ENCODE peak calls at places on chromosomes 11 and 22, in four cellular contexts. J, M, L and B are unnamed samples. For H3K4me1, the result is how much of the 10 kb centered on the place peaks cover.

GRCh38 chr11:8829556-8829955 is 81.4 kb upstream of the AKIP1 start:
- DNase-seq in J (no peak), M (no peak), L (no peak), B (no peak)

GRCh38 chr22:48798281-48799226 is 1029.1 kb downstream of the BRD1 start:
- DNase-seq in J (no peak), M (no peak), L (no peak), B (no peak)

GRCh38 chr11:130022799-130023198 is 20.2 kb upstream of the PRDM10 start:
- DNase-seq in J (no peak), M (no peak), L (no peak), B (no peak)

GRCh38 chr11:10900686-10901415 is 43.0 kb upstream of the ZBED5 start:
- DNase-seq in J (no peak), M (no peak), L (peak), B (no peak)

GRCh38 chr22:33401291-33401690 is 343.1 kb upstream of the SYN3 start:
- DNase-seq in J (no peak), M (no peak), L (peak), B (no peak)

GRCh38 chr11:123457187-123457770 is 27.2 kb downstream of the GRAMD1B start:
- DNase-seq in J (no peak), M (no peak), L (no peak), B (no peak)

GRCh38 chr11:110564676-110565343 is 135.1 kb downstream of the FDX1 start:
- DNase-seq in J (no peak), M (no peak), L (no peak), B (no peak)

GRCh38 chr11:96964661-96965060 is 574.8 kb downstream of the JRKL start:
- DNase-seq in J (no peak), M (no peak), L (no peak), B (no peak)

GRCh38 chr11:2443406-2443805 is 908 bp downstream of the TRPM5 start:
- DNase-seq in J (no peak), M (no peak), L (no peak), B (no peak)

GRCh38 chr11:113574586-113574985 is 99.4 kb upstream of the DRD2 start:
- DNase-seq in J (no peak), M (no peak), L (no peak), B (no peak)

GRCh38 chr11:99632969-99633368 is 612.2 kb downstream of the CNTN5 start:
- DNase-seq in J (no peak), M (no peak), L (no peak), B (no peak)

GRCh38 chr22:42172385-42173172 is 42.0 kb upstream of the CYP2D6 start:
- DNase-seq in J (no peak), M (peak), L (peak), B (no peak)

GRCh38 chr11:123363556-123363955 is 66.5 kb upstream of the GRAMD1B start:
- DNase-seq in J (no peak), M (no peak), L (no peak), B (no peak)

GRCh38 chr22:26169312-26170111 is at the start of gene SEZ6L:
- DNase-seq in J (no peak), M (peak), L (no peak), B (peak)

GRCh38 chr11:30025396-30026139 is 8.7 kb upstream of the KCNA4 start:
- DNase-seq in J (no peak), M (no peak), L (no peak), B (no peak)

GRCh38 chr22:29126670-29127069 is 53.8 kb downstream of the KREMEN1 start:
- DNase-seq in J (no peak), M (no peak), L (no peak), B (no peak)

GRCh38 chr11:35953081-35953480 is 9.2 kb downstream of the LDLRAD3 start:
- DNase-seq in J (no peak), M (no peak), L (no peak), B (no peak)

GRCh38 chr11:66289548-66290331 is 797 bp upstream of the YIF1A start:
- DNase-seq in J (peak), M (peak), L (no peak), B (peak)

GRCh38 chr11:30016588-30017363 is at the start of gene KCNA4:
- DNase-seq in J (no peak), M (peak), L (no peak), B (peak)

GRCh38 chr11:126440792-126441514 is 85.5 kb downstream of the ST3GAL4 start:
- DNase-seq in J (peak), M (peak), L (peak), B (peak)

GRCh38 chr11:44627911-44628729 is 62.7 kb downstream of the CD82 start:
- DNase-seq in J (no peak), M (peak), L (peak), B (no peak)

GRCh38 chr22:40410731-40411505 is 40.5 kb downstream of the SGSM3 start:
- DNase-seq in J (no peak), M (no peak), L (no peak), B (no peak)

GRCh38 chr22:24162377-24162927 is 18.8 kb upstream of the SUSD2 start:
- DNase-seq in J (no peak), M (no peak), L (no peak), B (no peak)

GRCh38 chr11:101008961-101009684 is 120.5 kb downstream of the PGR start:
- DNase-seq in J (no peak), M (no peak), L (no peak), B (no peak)

GRCh38 chr11:71283960-71284359 is 31.6 kb upstream of the SHANK2 start:
- DNase-seq in J (no peak), M (peak), L (no peak), B (no peak)

GRCh38 chr22:50722716-50723428 is 15.1 kb upstream of the ACR start:
- DNase-seq in J (no peak), M (no peak), L (no peak), B (no peak)

GRCh38 chr22:16912281-16912680 is 87.1 kb upstream of the XKR3 start:
- DNase-seq in J (no peak), M (no peak), L (no peak), B (no peak)

GRCh38 chr22:48496226-48496845 is 1331.3 kb downstream of the BRD1 start:
- DNase-seq in J (no peak), M (no peak), L (no peak), B (no peak)

GRCh38 chr11:133904818-133905515 is 51.8 kb downstream of the IGSF9B start:
- DNase-seq in J (no peak), M (no peak), L (no peak), B (no peak)

GRCh38 chr11:126661051-126661450 is 305.6 kb downstream of the ST3GAL4 start:
- DNase-seq in J (no peak), M (no peak), L (no peak), B (no peak)

GRCh38 chr22:27754247-27754887 is 47.2 kb downstream of the MN1 start:
- DNase-seq in J (no peak), M (no peak), L (no peak), B (no peak)

GRCh38 chr11:116215471-116216113 is 557.2 kb downstream of the BUD13 start:
- DNase-seq in J (no peak), M (no peak), L (no peak), B (no peak)

GRCh38 chr22:30423296-30423958 is 2.1 kb upstream of the MTFP1 start:
- DNase-seq in J (peak), M (peak), L (no peak), B (no peak)

GRCh38 chr22:50314455-50315288 is 7.2 kb upstream of the PLXNB2 start:
- DNase-seq in J (peak), M (peak), L (no peak), B (peak)

GRCh38 chr11:34926831-34927132 is 10.4 kb downstream of the PDHX start:
- DNase-seq in J (no peak), M (no peak), L (peak), B (no peak)

GRCh38 chr11:117944554-117944953 is 15.4 kb upstream of the TMPRSS13 start:
- DNase-seq in J (no peak), M (no peak), L (no peak), B (no peak)

GRCh38 chr11:9601041-9601875 is 27.8 kb downstream of the WEE1 start:
- DNase-seq in J (peak), M (no peak), L (peak), B (no peak)

GRCh38 chr11:123103326-123103980 is 41.5 kb upstream of the HSPA8 start:
- DNase-seq in J (no peak), M (peak), L (peak), B (peak)

GRCh38 chr11:35289821-35290220 is 129.5 kb downstream of the SLC1A2 start:
- DNase-seq in J (no peak), M (no peak), L (peak), B (no peak)

GRCh38 chr11:86676533-86677154 is 4.2 kb upstream of the ME3 start:
- DNase-seq in J (no peak), M (peak), L (no peak), B (no peak)

DNA sequence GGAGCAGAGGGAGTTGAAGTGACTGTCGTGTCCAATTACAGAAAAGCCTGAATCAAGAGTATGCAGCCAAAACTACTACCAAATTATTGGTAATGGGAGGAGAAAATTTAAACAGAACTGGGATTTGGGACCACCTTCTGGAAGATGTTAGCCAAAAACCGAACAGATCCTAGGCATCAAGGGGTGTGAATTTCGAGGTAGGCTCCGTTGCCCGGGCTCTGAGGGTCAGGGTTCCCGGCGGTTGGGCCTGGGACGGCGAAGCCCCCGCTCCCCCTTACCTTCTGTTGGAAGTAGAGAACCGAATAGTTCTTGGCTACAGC is 313 bp downstream of the PRCP start:
- DNase-seq in J (no peak), M (no peak), L (no peak), B (no peak)
- H3K4me1 ChIP-seq in J (under half), M (under half), L (under half), B (under half)

GRCh38 chr22:38223289-38223960 is 21.6 kb downstream of the MAFF start:
- DNase-seq in J (no peak), M (no peak), L (no peak), B (no peak)
- H3K4me1 ChIP-seq in J (under half), M (under half), L (under half), B (under half)

DNA sequence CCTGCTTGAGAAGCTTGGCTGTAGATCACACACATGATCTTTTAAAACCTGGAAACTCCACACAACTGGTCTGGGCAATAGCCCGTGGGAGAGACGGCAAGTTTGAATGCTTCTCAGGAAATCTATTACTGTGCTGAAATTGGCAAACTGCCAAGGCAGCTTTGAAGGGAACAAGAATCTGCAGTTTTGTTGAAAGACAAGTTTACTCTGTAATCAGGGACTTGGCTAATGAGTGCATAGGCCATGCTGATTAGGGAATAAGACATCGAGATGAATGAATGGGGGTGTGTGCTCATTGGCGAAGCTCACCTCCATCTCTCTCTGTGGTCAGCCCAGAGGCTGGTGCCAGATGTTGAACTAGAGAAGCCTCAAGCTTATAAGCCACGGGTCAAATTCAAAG is 218.8 kb downstream of the HIPK3 start:
- DNase-seq in J (no peak), M (peak), L (peak), B (no peak)
- H3K4me1 ChIP-seq in J (under half), M (under half), L (under half), B (under half)

GRCh38 chr11:128739589-128739988 is 45.7 kb downstream of the FLI1 start:
- DNase-seq in J (no peak), M (no peak), L (no peak), B (no peak)
- H3K4me1 ChIP-seq in J (half or more), M (under half), L (under half), B (under half)

GRCh38 chr11:18393581-18394299 is 623 bp upstream of the LDHA start:
- DNase-seq in J (no peak), M (peak), L (no peak), B (peak)

GRCh38 chr11:18392434-18393321 is 1.7 kb upstream of the LDHA start:
- DNase-seq in J (no peak), M (no peak), L (no peak), B (no peak)

GRCh38 chr11:18395735-18396504 is 1.6 kb downstream of the LDHA start:
- DNase-seq in J (peak), M (peak), L (peak), B (peak)

GRCh38 chr11:18394928-18395734 is 768 bp downstream of the LDHA start:
- DNase-seq in J (no peak), M (peak), L (peak), B (peak)

GRCh38 chr11:18394300-18394927 is at the start of gene LDHA:
- DNase-seq in J (peak), M (peak), L (peak), B (peak)
- H3K4me1 ChIP-seq in J (under half), M (under half), L (under half), B (under half)

DNA sequence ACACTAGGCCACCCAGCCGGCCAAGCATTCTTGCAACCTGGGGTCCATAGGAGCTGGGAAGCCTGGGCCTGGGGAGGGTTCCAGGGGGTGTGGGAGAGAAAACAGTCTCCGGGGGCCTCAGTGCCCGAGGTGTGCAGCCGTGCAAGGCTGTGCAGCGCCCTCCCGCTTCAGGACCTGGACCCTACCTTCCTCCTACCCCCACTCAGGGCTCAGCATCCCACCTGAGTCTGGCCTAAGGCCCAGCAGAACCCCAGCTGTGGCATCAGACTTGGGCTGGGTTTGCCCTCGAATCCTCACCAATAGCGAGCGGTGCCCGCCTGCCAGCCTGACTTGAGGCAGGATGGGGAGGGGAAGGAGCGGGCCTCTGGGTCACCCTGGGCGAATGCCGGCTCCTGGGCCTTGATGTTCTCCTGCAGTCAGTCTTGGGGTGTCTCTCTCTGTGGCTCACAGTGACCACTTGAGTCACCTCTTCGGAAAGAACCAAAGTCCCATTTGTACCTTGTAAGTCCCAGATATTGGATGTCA is 53.6 kb upstream of the PPARA start:
- DNase-seq in J (no peak), M (no peak), L (no peak), B (no peak)
- H3K4me1 ChIP-seq in J (under half), M (under half), L (under half), B (under half)

DNA sequence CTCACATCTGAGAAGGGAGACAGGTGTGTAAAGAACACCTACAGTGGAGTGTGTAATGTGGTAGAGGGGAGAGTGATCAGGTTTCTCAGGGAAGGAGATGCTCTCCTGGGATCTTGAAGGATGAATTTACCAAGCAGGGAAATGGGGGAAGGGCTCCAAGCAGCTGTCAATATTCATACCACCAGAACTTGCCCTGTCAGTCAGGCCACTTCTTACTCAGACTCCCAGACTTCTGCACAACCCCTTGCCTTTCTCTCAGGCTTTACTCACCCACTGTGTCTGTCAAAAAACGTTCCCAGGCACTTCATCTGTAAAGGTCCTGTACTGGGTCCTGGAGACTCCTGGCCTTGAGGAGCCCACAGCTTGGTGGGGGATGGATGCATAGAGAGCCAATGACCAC is 14.0 kb upstream of the FCHSD2 start:
- DNase-seq in J (no peak), M (no peak), L (no peak), B (no peak)
- H3K4me1 ChIP-seq in J (under half), M (under half), L (under half), B (under half)